ENCODE peak calls at places on chromosomes 1 and 21, in eight cellular contexts. One of them, this sample, is unnamed. For H3K4me1 and H3K9me3, the result is how much of the 10 kb centered on the place peaks cover.

GRCh38 chr1:201089621-201090020 is 22.6 kb downstream of the CACNA1S start:
- DNase-seq in neuronal stem cell: peak
- DNase-seq in fibroblast of lung: no peak
- DNase-seq in CD4-positive, CD25-positive, alpha-beta regulatory T cell: no peak
- DNase-seq in A673: no peak
- DNase-seq in HepG2: no peak
- DNase-seq in CD8-positive, alpha-beta memory T cell: no peak
- DNase-seq in thyroid gland: no peak
- DNase-seq in this sample: no peak

GRCh38 chr1:109668123-109668800 is 405 bp downstream of the GSTM2 start:
- DNase-seq in neuronal stem cell: no peak
- DNase-seq in fibroblast of lung: no peak
- DNase-seq in CD4-positive, CD25-positive, alpha-beta regulatory T cell: no peak
- DNase-seq in A673: peak
- DNase-seq in HepG2: no peak
- DNase-seq in CD8-positive, alpha-beta memory T cell: no peak
- DNase-seq in thyroid gland: no peak
- DNase-seq in this sample: no peak

GRCh38 chr1:195663549-195664280 is 944.5 kb downstream of the KCNT2 start:
- DNase-seq in neuronal stem cell: no peak
- DNase-seq in fibroblast of lung: peak
- DNase-seq in CD4-positive, CD25-positive, alpha-beta regulatory T cell: no peak
- DNase-seq in A673: no peak
- DNase-seq in HepG2: no peak
- DNase-seq in CD8-positive, alpha-beta memory T cell: no peak
- DNase-seq in thyroid gland: no peak
- DNase-seq in this sample: no peak

GRCh38 chr1:227785094-227785811 is 30.2 kb upstream of the PRSS38 start:
- DNase-seq in neuronal stem cell: no peak
- DNase-seq in fibroblast of lung: no peak
- DNase-seq in CD4-positive, CD25-positive, alpha-beta regulatory T cell: no peak
- DNase-seq in A673: no peak
- DNase-seq in HepG2: no peak
- DNase-seq in CD8-positive, alpha-beta memory T cell: no peak
- DNase-seq in thyroid gland: no peak
- DNase-seq in this sample: no peak

GRCh38 chr1:42730988-42731387 is 9.0 kb downstream of the CLDN19 start:
- DNase-seq in neuronal stem cell: no peak
- DNase-seq in fibroblast of lung: no peak
- DNase-seq in CD4-positive, CD25-positive, alpha-beta regulatory T cell: peak
- DNase-seq in A673: no peak
- DNase-seq in HepG2: no peak
- DNase-seq in CD8-positive, alpha-beta memory T cell: no peak
- DNase-seq in thyroid gland: no peak
- DNase-seq in this sample: no peak

GRCh38 chr1:92482404-92482664 is 4.4 kb downstream of the GFI1 start:
- DNase-seq in neuronal stem cell: peak
- DNase-seq in fibroblast of lung: no peak
- DNase-seq in CD4-positive, CD25-positive, alpha-beta regulatory T cell: no peak
- DNase-seq in A673: no peak
- DNase-seq in HepG2: no peak
- DNase-seq in CD8-positive, alpha-beta memory T cell: no peak
- DNase-seq in thyroid gland: no peak
- DNase-seq in this sample: no peak

GRCh38 chr1:59125711-59126320 is 171.1 kb upstream of the FGGY start:
- DNase-seq in neuronal stem cell: no peak
- DNase-seq in fibroblast of lung: peak
- DNase-seq in CD4-positive, CD25-positive, alpha-beta regulatory T cell: no peak
- DNase-seq in A673: no peak
- DNase-seq in HepG2: no peak
- DNase-seq in CD8-positive, alpha-beta memory T cell: no peak
- DNase-seq in thyroid gland: no peak
- DNase-seq in this sample: no peak

GRCh38 chr1:237953238-237953637 is 62.5 kb upstream of the ZP4 start:
- DNase-seq in neuronal stem cell: no peak
- DNase-seq in fibroblast of lung: no peak
- DNase-seq in CD4-positive, CD25-positive, alpha-beta regulatory T cell: no peak
- DNase-seq in A673: peak
- DNase-seq in HepG2: no peak
- DNase-seq in CD8-positive, alpha-beta memory T cell: no peak
- DNase-seq in thyroid gland: no peak
- DNase-seq in this sample: peak

GRCh38 chr1:226044514-226045132 is 17.9 kb upstream of the H3-3A start:
- DNase-seq in neuronal stem cell: no peak
- DNase-seq in fibroblast of lung: no peak
- DNase-seq in CD4-positive, CD25-positive, alpha-beta regulatory T cell: no peak
- DNase-seq in A673: peak
- DNase-seq in HepG2: no peak
- DNase-seq in CD8-positive, alpha-beta memory T cell: no peak
- DNase-seq in thyroid gland: no peak
- DNase-seq in this sample: no peak

GRCh38 chr1:245956225-245956624 is 550.9 kb downstream of the SMYD3 start:
- DNase-seq in neuronal stem cell: no peak
- DNase-seq in fibroblast of lung: peak
- DNase-seq in CD4-positive, CD25-positive, alpha-beta regulatory T cell: peak
- DNase-seq in A673: no peak
- DNase-seq in HepG2: no peak
- DNase-seq in CD8-positive, alpha-beta memory T cell: peak
- DNase-seq in thyroid gland: no peak
- DNase-seq in this sample: no peak

GRCh38 chr1:19430121-19431068 is 54.9 kb downstream of the CAPZB start:
- DNase-seq in neuronal stem cell: no peak
- DNase-seq in fibroblast of lung: peak
- DNase-seq in CD4-positive, CD25-positive, alpha-beta regulatory T cell: no peak
- DNase-seq in A673: peak
- DNase-seq in HepG2: peak
- DNase-seq in CD8-positive, alpha-beta memory T cell: no peak
- DNase-seq in thyroid gland: peak
- DNase-seq in this sample: no peak

GRCh38 chr1:20616468-20617156 is 16.6 kb upstream of the PINK1 start:
- DNase-seq in neuronal stem cell: no peak
- DNase-seq in fibroblast of lung: peak
- DNase-seq in CD4-positive, CD25-positive, alpha-beta regulatory T cell: no peak
- DNase-seq in A673: no peak
- DNase-seq in HepG2: no peak
- DNase-seq in CD8-positive, alpha-beta memory T cell: no peak
- DNase-seq in thyroid gland: no peak
- DNase-seq in this sample: no peak

GRCh38 chr1:14997646-14998276 is 155.8 kb upstream of the TMEM51 start:
- DNase-seq in neuronal stem cell: no peak
- DNase-seq in fibroblast of lung: no peak
- DNase-seq in CD4-positive, CD25-positive, alpha-beta regulatory T cell: no peak
- DNase-seq in A673: no peak
- DNase-seq in HepG2: no peak
- DNase-seq in CD8-positive, alpha-beta memory T cell: no peak
- DNase-seq in thyroid gland: peak
- DNase-seq in this sample: no peak

GRCh38 chr1:25019351-25020172 is 89.5 kb upstream of the RUNX3 start:
- DNase-seq in neuronal stem cell: no peak
- DNase-seq in fibroblast of lung: no peak
- DNase-seq in CD4-positive, CD25-positive, alpha-beta regulatory T cell: no peak
- DNase-seq in A673: peak
- DNase-seq in HepG2: no peak
- DNase-seq in CD8-positive, alpha-beta memory T cell: no peak
- DNase-seq in thyroid gland: no peak
- DNase-seq in this sample: no peak

GRCh38 chr1:204960306-204960984 is 82.6 kb upstream of the CNTN2 start:
- DNase-seq in neuronal stem cell: no peak
- DNase-seq in fibroblast of lung: no peak
- DNase-seq in CD4-positive, CD25-positive, alpha-beta regulatory T cell: no peak
- DNase-seq in A673: no peak
- DNase-seq in HepG2: no peak
- DNase-seq in CD8-positive, alpha-beta memory T cell: no peak
- DNase-seq in thyroid gland: no peak
- DNase-seq in this sample: no peak

GRCh38 chr21:32826317-32827167 is 55.0 kb upstream of the PAXBP1 start:
- DNase-seq in neuronal stem cell: no peak
- DNase-seq in fibroblast of lung: peak
- DNase-seq in CD4-positive, CD25-positive, alpha-beta regulatory T cell: peak
- DNase-seq in A673: peak
- DNase-seq in HepG2: peak
- DNase-seq in CD8-positive, alpha-beta memory T cell: peak
- DNase-seq in thyroid gland: peak
- DNase-seq in this sample: no peak

GRCh38 chr21:15309721-15310120 is 244.9 kb upstream of the NRIP1 start:
- DNase-seq in neuronal stem cell: no peak
- DNase-seq in fibroblast of lung: peak
- DNase-seq in CD4-positive, CD25-positive, alpha-beta regulatory T cell: no peak
- DNase-seq in A673: no peak
- DNase-seq in HepG2: no peak
- DNase-seq in CD8-positive, alpha-beta memory T cell: no peak
- DNase-seq in thyroid gland: no peak
- DNase-seq in this sample: no peak

GRCh38 chr1:108817016-108817415 is 39.9 kb downstream of the AKNAD1 start:
- DNase-seq in neuronal stem cell: no peak
- DNase-seq in fibroblast of lung: peak
- DNase-seq in CD4-positive, CD25-positive, alpha-beta regulatory T cell: no peak
- DNase-seq in A673: no peak
- DNase-seq in HepG2: peak
- DNase-seq in CD8-positive, alpha-beta memory T cell: no peak
- DNase-seq in thyroid gland: no peak
- DNase-seq in this sample: no peak

GRCh38 chr1:175434268-175434860 is 241.8 kb upstream of the KIAA0040 start:
- DNase-seq in neuronal stem cell: no peak
- DNase-seq in fibroblast of lung: no peak
- DNase-seq in CD4-positive, CD25-positive, alpha-beta regulatory T cell: peak
- DNase-seq in A673: no peak
- DNase-seq in HepG2: no peak
- DNase-seq in CD8-positive, alpha-beta memory T cell: no peak
- DNase-seq in thyroid gland: no peak
- DNase-seq in this sample: peak

GRCh38 chr1:170562644-170563338 is 30.8 kb downstream of the GORAB start:
- DNase-seq in neuronal stem cell: no peak
- DNase-seq in fibroblast of lung: peak
- DNase-seq in CD4-positive, CD25-positive, alpha-beta regulatory T cell: peak
- DNase-seq in A673: peak
- DNase-seq in HepG2: peak
- DNase-seq in CD8-positive, alpha-beta memory T cell: no peak
- DNase-seq in thyroid gland: peak
- DNase-seq in this sample: no peak

GRCh38 chr1:39902121-39902807 is 547 bp upstream of the MYCL start:
- DNase-seq in neuronal stem cell: no peak
- DNase-seq in fibroblast of lung: peak
- DNase-seq in CD4-positive, CD25-positive, alpha-beta regulatory T cell: peak
- DNase-seq in A673: no peak
- DNase-seq in HepG2: peak
- DNase-seq in CD8-positive, alpha-beta memory T cell: peak
- DNase-seq in thyroid gland: peak
- DNase-seq in this sample: no peak

DNA sequence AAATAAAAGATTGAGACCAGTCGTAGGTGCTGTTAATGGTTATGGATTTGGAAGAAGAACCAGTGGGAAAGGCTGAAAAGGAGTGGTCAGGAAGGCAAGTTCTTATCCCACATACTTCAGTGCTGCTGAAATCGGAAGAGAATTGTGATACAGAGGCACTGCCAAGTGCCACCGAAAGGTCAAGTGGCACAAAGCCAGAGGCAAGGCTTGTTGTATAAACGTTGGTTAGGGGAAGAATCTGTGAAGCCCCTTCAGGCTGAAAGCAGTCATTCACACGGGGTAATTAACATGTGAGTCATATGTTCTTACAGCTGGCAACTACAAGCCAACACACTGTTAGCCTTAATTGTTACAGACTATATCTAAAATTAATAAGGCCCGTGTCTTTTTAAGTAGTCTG is 48.8 kb downstream of the ZBTB40 start:
- DNase-seq in neuronal stem cell: no peak
- DNase-seq in fibroblast of lung: peak
- DNase-seq in CD4-positive, CD25-positive, alpha-beta regulatory T cell: no peak
- DNase-seq in A673: peak
- DNase-seq in HepG2: no peak
- DNase-seq in CD8-positive, alpha-beta memory T cell: no peak
- DNase-seq in thyroid gland: peak
- DNase-seq in this sample: no peak
- H3K27ac ChIP-seq in neuronal stem cell: no peak
- H3K27ac ChIP-seq in fibroblast of lung: no peak
- H3K27ac ChIP-seq in CD4-positive, CD25-positive, alpha-beta regulatory T cell: no peak
- H3K27ac ChIP-seq in A673: no peak
- H3K27ac ChIP-seq in HepG2: no peak
- H3K27ac ChIP-seq in CD8-positive, alpha-beta memory T cell: no peak
- H3K27ac ChIP-seq in thyroid gland: peak
- H3K27ac ChIP-seq in this sample: no peak

DNA sequence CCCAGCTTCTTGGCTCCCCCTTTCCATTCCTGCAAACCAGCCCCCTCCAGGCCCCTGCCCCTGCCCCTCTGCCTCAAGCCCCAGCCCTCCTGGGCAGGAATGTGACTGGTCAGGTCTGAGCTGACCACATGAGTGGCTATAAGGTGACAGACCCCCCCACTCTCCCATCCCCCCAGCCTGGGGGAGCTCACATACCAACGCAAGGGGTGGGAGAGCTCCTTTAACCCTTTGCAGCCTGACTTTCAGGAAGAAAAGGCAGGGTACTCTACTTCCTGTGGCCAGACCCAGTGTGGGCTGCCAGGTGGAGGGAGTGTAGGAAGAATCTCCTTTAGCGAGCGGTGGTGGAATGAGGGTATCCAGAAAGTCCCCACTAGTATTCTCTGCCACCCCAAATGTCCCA is 33.1 kb downstream of the AHDC1 start:
- DNase-seq in neuronal stem cell: peak
- DNase-seq in fibroblast of lung: no peak
- DNase-seq in CD4-positive, CD25-positive, alpha-beta regulatory T cell: no peak
- DNase-seq in A673: no peak
- DNase-seq in HepG2: peak
- DNase-seq in CD8-positive, alpha-beta memory T cell: no peak
- DNase-seq in thyroid gland: peak
- DNase-seq in this sample: no peak
- H3K4me1 ChIP-seq in neuronal stem cell: half or more
- H3K4me1 ChIP-seq in fibroblast of lung: half or more
- H3K4me1 ChIP-seq in CD4-positive, CD25-positive, alpha-beta regulatory T cell: under half
- H3K4me1 ChIP-seq in A673: half or more
- H3K4me1 ChIP-seq in HepG2: half or more
- H3K4me1 ChIP-seq in CD8-positive, alpha-beta memory T cell: under half
- H3K4me1 ChIP-seq in thyroid gland: half or more
- H3K4me1 ChIP-seq in this sample: under half

GRCh38 chr21:34174470-34174869 is 101.1 kb downstream of the MRPS6 start:
- DNase-seq in neuronal stem cell: no peak
- DNase-seq in fibroblast of lung: no peak
- DNase-seq in CD4-positive, CD25-positive, alpha-beta regulatory T cell: no peak
- DNase-seq in A673: no peak
- DNase-seq in HepG2: no peak
- DNase-seq in CD8-positive, alpha-beta memory T cell: no peak
- DNase-seq in thyroid gland: no peak
- DNase-seq in this sample: no peak
- H3K9me3 ChIP-seq in neuronal stem cell: under half
- H3K9me3 ChIP-seq in fibroblast of lung: under half
- H3K9me3 ChIP-seq in CD4-positive, CD25-positive, alpha-beta regulatory T cell: under half
- H3K9me3 ChIP-seq in A673: under half
- H3K9me3 ChIP-seq in HepG2: under half
- H3K9me3 ChIP-seq in CD8-positive, alpha-beta memory T cell: under half
- H3K9me3 ChIP-seq in thyroid gland: under half
- H3K9me3 ChIP-seq in this sample: under half

DNA sequence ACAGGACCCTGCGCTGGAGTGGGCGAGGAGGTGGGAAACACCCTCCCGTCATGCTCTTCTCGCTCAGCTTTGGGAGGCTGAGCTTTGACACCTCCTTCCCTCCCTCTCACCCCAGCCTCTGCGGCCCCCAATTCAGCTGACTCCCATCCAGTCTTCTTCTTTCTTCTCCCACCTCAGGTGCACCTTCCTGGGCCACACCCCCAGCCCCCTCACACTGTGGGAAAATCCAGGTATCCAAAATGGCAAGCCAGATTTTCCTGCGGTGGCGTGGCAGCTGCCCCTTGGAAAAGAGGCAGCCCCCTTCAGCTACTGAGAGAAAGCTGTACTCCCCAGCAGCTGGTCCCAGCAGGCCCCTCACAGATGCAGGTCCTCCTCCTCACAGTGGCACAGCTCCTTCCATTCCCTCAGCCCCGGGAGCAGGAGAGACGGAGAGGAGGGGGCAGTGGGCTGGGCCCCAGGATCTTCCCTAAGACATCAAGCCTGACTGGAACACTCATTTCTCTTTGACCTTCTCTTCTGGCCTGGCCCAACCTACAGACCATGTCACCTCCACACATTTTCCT is 61.6 kb downstream of the OPTC start:
- DNase-seq in neuronal stem cell: no peak
- DNase-seq in fibroblast of lung: no peak
- DNase-seq in CD4-positive, CD25-positive, alpha-beta regulatory T cell: no peak
- DNase-seq in A673: no peak
- DNase-seq in HepG2: no peak
- DNase-seq in CD8-positive, alpha-beta memory T cell: no peak
- DNase-seq in thyroid gland: no peak
- DNase-seq in this sample: no peak
- H3K27ac ChIP-seq in neuronal stem cell: no peak
- H3K27ac ChIP-seq in fibroblast of lung: peak
- H3K27ac ChIP-seq in CD4-positive, CD25-positive, alpha-beta regulatory T cell: no peak
- H3K27ac ChIP-seq in A673: no peak
- H3K27ac ChIP-seq in HepG2: no peak
- H3K27ac ChIP-seq in CD8-positive, alpha-beta memory T cell: no peak
- H3K27ac ChIP-seq in thyroid gland: peak
- H3K27ac ChIP-seq in this sample: no peak